ENCODE peak calls at places on chromosome 14, in nine cellular contexts. N is sigmoid colon, W is HepG2, L is ovary, P is suprapubic skin, H is tibial nerve, F is K562, Z is transverse colon, G is stomach. Y is an unnamed sample.

GRCh38 chr14:99513183-99513694 is 32.0 kb downstream of the CCNK start:
- DNase-seq in N (peak; percentile 70), W (no peak), L (no peak), P (peak; percentile 63), H (no peak), F (no peak), Z (no peak), G (no peak), Y (no peak)

GRCh38 chr14:68564826-68565760 is 227.8 kb downstream of the ZFP36L1 start:
- DNase-seq in N (no peak), W (peak; percentile 68), L (no peak), P (peak; percentile 60), H (no peak), F (peak; percentile 30), Z (no peak), G (no peak), Y (no peak)

GRCh38 chr14:65303902-65304222 is 108.7 kb upstream of the FUT8 start:
- DNase-seq in N (no peak), W (no peak), L (no peak), P (no peak), H (no peak), F (no peak), Z (no peak), G (no peak), Y (no peak)

GRCh38 chr14:79575032-79575431 is 636.3 kb downstream of the DIO2 start:
- DNase-seq in N (no peak), W (no peak), L (no peak), P (no peak), H (no peak), F (no peak), Z (no peak), G (no peak), Y (no peak)

GRCh38 chr14:50303744-50304471 is 8.1 kb downstream of the L2HGDH start:
- DNase-seq in N (no peak), W (peak; percentile 93), L (no peak), P (no peak), H (no peak), F (peak; percentile 37), Z (no peak), G (peak; percentile 73), Y (no peak)

GRCh38 chr14:104864267-104865068 is 600 bp upstream of the CEP170B start:
- DNase-seq in N (peak; percentile 74), W (peak; percentile 85), L (no peak), P (peak; percentile 84), H (no peak), F (no peak), Z (peak; percentile 93), G (peak; percentile 88), Y (peak; percentile 37)

GRCh38 chr14:65006251-65006721 is 19.6 kb downstream of the FNTB start:
- DNase-seq in N (no peak), W (no peak), L (no peak), P (no peak), H (no peak), F (peak; percentile 21), Z (no peak), G (no peak), Y (no peak)

GRCh38 chr14:60651936-60652673 is 2.8 kb upstream of the SIX1 start:
- DNase-seq in N (no peak), W (no peak), L (no peak), P (no peak), H (no peak), F (no peak), Z (no peak), G (no peak), Y (no peak)

GRCh38 chr14:105430535-105430934 is 10.9 kb downstream of the MTA1 start:
- DNase-seq in N (no peak), W (no peak), L (no peak), P (no peak), H (no peak), F (no peak), Z (no peak), G (no peak), Y (no peak)

GRCh38 chr14:23828001-23828400 is 125.6 kb upstream of the DHRS4 start:
- DNase-seq in N (no peak), W (peak; percentile 60), L (no peak), P (no peak), H (no peak), F (no peak), Z (no peak), G (no peak), Y (no peak)

GRCh38 chr14:104073764-104074163 is 11.7 kb upstream of the ASPG start:
- DNase-seq in N (no peak), W (no peak), L (no peak), P (no peak), H (no peak), F (no peak), Z (no peak), G (no peak), Y (no peak)

GRCh38 chr14:100899841-100900771 is 3.4 kb downstream of the RTL1 start:
- DNase-seq in N (peak; percentile 58), W (peak; percentile 91), L (peak; percentile 15), P (peak; percentile 39), H (peak; percentile 14), F (peak; percentile 37), Z (no peak), G (no peak), Y (no peak)

GRCh38 chr14:101151226-101151929 is 247.9 kb upstream of the RTL1 start:
- DNase-seq in N (no peak), W (no peak), L (no peak), P (no peak), H (no peak), F (no peak), Z (no peak), G (no peak), Y (peak; percentile 23)

GRCh38 chr14:53501361-53502320 is 348.5 kb upstream of the DDHD1 start:
- DNase-seq in N (no peak), W (no peak), L (peak; percentile 11), P (no peak), H (no peak), F (no peak), Z (no peak), G (no peak), Y (no peak)

GRCh38 chr14:92409069-92409468 is 86.1 kb downstream of the SLC24A4 start:
- DNase-seq in N (peak; percentile 81), W (no peak), L (no peak), P (no peak), H (peak; percentile 26), F (no peak), Z (peak; percentile 17), G (no peak), Y (no peak)

GRCh38 chr14:92404938-92405337 is 82.0 kb downstream of the SLC24A4 start:
- DNase-seq in N (no peak), W (no peak), L (no peak), P (no peak), H (no peak), F (no peak), Z (no peak), G (no peak), Y (no peak)

GRCh38 chr14:92403981-92404380 is 81.0 kb downstream of the SLC24A4 start:
- DNase-seq in N (no peak), W (no peak), L (no peak), P (no peak), H (no peak), F (no peak), Z (no peak), G (no peak), Y (no peak)

GRCh38 chr14:92407395-92407794 is 84.4 kb downstream of the SLC24A4 start:
- DNase-seq in N (no peak), W (no peak), L (no peak), P (no peak), H (no peak), F (no peak), Z (no peak), G (no peak), Y (no peak)

GRCh38 chr14:92408186-92408585 is 85.2 kb downstream of the SLC24A4 start:
- DNase-seq in N (no peak), W (no peak), L (no peak), P (no peak), H (no peak), F (no peak), Z (no peak), G (no peak), Y (no peak)
- TF ChIP-seq EP300 in N (no peak), W (no peak), L (no peak), P (no peak), H (no peak), F (no peak), Z (no peak), G (no peak), Y (no peak)

DNA sequence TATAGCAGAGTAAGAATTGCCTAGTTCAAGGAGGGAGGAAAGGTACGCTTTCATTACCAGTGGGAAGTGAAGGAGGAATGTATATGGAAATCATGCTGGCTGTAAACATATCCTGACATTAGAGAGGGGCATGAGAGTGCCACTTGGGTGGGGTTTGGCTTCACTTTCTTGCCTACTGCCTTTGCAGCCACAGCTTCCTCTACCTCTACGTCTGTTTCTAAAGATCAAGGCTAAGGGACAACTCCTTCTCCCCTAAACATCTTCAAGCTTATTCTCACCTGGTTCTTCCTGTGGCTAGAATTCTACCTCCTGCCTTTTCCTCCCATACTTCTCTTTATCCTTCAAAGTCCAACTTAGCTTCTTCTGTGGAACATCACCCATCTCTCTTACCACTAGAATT is 58.0 kb downstream of the SUSD6 start:
- DNase-seq in N (no peak), W (no peak), L (no peak), P (no peak), H (no peak), F (no peak), Z (no peak), G (no peak), Y (no peak)
- TF ChIP-seq EP300 in N (no peak), W (no peak), L (no peak), P (no peak), H (no peak), F (no peak), Z (no peak), G (no peak), Y (no peak)

DNA sequence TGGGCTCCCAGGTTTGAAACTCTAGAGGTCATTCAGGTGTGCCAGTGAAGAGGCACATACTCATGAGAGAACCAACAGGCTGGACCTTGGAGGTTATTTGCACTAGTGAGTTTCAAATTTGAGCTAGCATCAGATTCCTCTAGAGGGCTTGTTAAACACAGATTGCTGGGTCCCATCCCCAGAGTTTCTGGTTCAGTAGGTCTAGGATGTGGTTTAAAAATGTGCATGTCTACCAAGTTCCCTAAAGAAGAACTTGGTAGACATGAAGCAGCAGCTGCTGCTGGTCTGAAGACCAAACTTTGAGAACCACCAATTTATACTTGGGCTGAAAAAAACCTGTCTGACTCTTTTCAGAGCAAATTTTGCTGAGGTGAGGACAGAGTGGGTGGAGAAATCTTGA is 61.7 kb downstream of the SUSD6 start:
- DNase-seq in N (no peak), W (no peak), L (no peak), P (no peak), H (no peak), F (no peak), Z (no peak), G (no peak), Y (no peak)
- TF ChIP-seq EP300 in N (no peak), W (no peak), L (no peak), P (no peak), H (no peak), F (no peak), Z (no peak), G (no peak), Y (no peak)

DNA sequence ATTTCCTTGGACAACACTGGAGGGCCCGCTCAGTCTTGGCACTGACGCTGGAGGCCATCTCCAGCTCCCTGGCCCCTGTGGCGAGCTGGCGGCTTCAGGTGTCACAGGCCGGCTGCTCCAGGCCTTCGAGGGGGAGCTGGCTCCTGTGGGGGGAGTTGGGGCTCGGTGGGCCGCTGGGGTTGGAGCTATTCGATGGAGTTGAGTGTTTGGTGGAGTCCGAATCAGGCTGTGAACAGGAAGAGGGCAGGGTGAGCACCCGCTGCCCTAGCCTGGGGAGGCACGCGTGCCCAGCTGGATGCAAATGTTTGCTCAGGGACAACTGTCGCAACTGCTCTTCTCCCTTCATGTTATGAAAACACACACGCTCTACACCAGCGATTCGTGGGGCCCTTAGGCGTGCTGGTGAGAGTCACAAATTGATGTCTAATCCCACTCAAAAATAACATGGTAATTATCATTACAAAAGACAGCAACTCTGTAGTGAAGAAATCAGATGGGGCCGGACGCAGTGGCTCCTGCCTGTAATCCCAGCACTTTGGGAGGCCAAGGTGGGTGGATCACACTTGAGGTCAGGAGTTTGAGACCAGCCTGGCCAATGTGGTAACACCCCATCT is 11.3 kb downstream of the AMN start:
- DNase-seq in N (no peak), W (peak; percentile 21), L (no peak), P (peak; percentile 57), H (no peak), F (no peak), Z (no peak), G (no peak), Y (no peak)
- TF ChIP-seq EP300 in N (no peak), W (no peak), L (no peak), P (no peak), H (no peak), F (no peak), Z (no peak), G (no peak), Y (no peak)

Y was measured in A549.